ENCODE peak calls at places on chromosomes 5 and 9, in seven cellular contexts. F is IMR-90; Z is psoas muscle; I is PC-9; M is stimulated activated CD4-positive, alpha-beta T cell treated with anti-CD3 and anti-CD28 coated beads, Interleukin-2, amount 100 ng/mL, for 24 hours; D is lower lobe of right lung; O is stimulated activated effector memory CD8-positive, alpha-beta T cell treated with anti-CD3 and anti-CD28 coated beads, Interleukin-12 subunit alpha, Interleukin-12 subunit beta, amount 100 ng/mL, for 72 hours. N is an unnamed sample.

GRCh38 chr5:180047667-180048066 is 23.9 kb downstream of the RNF130 start:
- DNase-seq in F (no peak), Z (peak), M (no peak), O (no peak), I (no peak), D (peak), N (no peak)

GRCh38 chr9:96688215-96688614 is 33.1 kb upstream of the PRXL2C start:
- DNase-seq in F (no peak), I (no peak), D (no peak), M (no peak), O (no peak), Z (no peak), N (no peak)

GRCh38 chr5:43646997-43647396 is 44.0 kb downstream of the NNT start:
- DNase-seq in O (no peak), I (peak), M (no peak), F (peak), D (no peak), Z (no peak), N (no peak)

GRCh38 chr5:101473483-101473882 is 570.4 kb upstream of the ST8SIA4 start:
- DNase-seq in Z (no peak), F (peak), I (no peak), M (no peak), D (no peak), O (no peak), N (no peak)

GRCh38 chr9:98579700-98580099 is 129.0 kb downstream of the GABBR2 start:
- DNase-seq in Z (no peak), I (no peak), D (no peak), O (no peak), F (no peak), M (no peak), N (no peak)

GRCh38 chr5:31008231-31008630 is 185.3 kb upstream of the CDH6 start:
- DNase-seq in M (no peak), O (no peak), Z (no peak), I (no peak), F (no peak), D (no peak), N (no peak)

GRCh38 chr5:11251242-11251641 is 490.2 kb upstream of the DAP start:
- DNase-seq in O (no peak), I (peak), Z (no peak), M (no peak), D (no peak), F (peak), N (no peak)

GRCh38 chr5:175464414-175465233 is 13.7 kb upstream of the SFXN1 start:
- DNase-seq in D (no peak), F (peak), Z (no peak), I (no peak), O (peak), M (peak), N (no peak)

GRCh38 chr5:61313960-61314681 is 17.9 kb upstream of the ZSWIM6 start:
- DNase-seq in I (peak), F (peak), O (no peak), D (no peak), Z (no peak), M (no peak), N (no peak)

GRCh38 chr5:152105085-152105484 is 180.4 kb upstream of the GLRA1 start:
- DNase-seq in D (no peak), F (no peak), I (no peak), Z (no peak), O (no peak), M (no peak), N (no peak)

GRCh38 chr9:85421641-85422040 is 320.1 kb downstream of the AGTPBP1 start:
- DNase-seq in O (no peak), D (no peak), M (no peak), F (no peak), I (no peak), Z (no peak), N (no peak)

GRCh38 chr9:86944974-86945867 is 2.1 kb downstream of the GAS1 start:
- DNase-seq in O (no peak), Z (peak), M (no peak), F (peak), I (no peak), D (no peak), N (no peak)

N was measured in NCI-H446 treated with DMSO at 0.1 percent for 48 hours.